ENCODE peak calls at places on chromosomes 13 and 19, in four cellular contexts. M is astrocyte of the spinal cord, V is NCI-H1105 treated with DMSO at 0.1 percent for 48 hours, P is DMS153. Y is an unnamed sample.

GRCh38 chr13:74187564-74187963 is 53.4 kb upstream of the KLF12 start:
- DNase-seq in P (no peak), M (no peak), V (no peak), Y (no peak)

GRCh38 chr19:44878119-44878865 is 12.8 kb upstream of the TOMM40 start:
- DNase-seq in M (no peak), P (no peak), V (no peak), Y (peak)

GRCh38 chr13:43872181-43872580 is 7.4 kb downstream of the CCDC122 start:
- DNase-seq in M (no peak), V (no peak), P (no peak), Y (no peak)

GRCh38 chr13:25743426-25743825 is 308.4 kb downstream of the SHISA2 start:
- DNase-seq in M (no peak), V (no peak), P (no peak), Y (no peak)

GRCh38 chr13:29801102-29801501 is 49.3 kb downstream of the UBL3 start:
- DNase-seq in V (no peak), M (no peak), P (no peak), Y (no peak)

GRCh38 chr13:35342440-35342839 is 134.0 kb downstream of the MAB21L1 start:
- DNase-seq in P (no peak), M (no peak), V (no peak), Y (no peak)

GRCh38 chr13:101307181-101307701 is 109.1 kb downstream of the NALCN start:
- DNase-seq in M (peak), V (no peak), P (no peak), Y (no peak)

GRCh38 chr13:80083516-80084085 is 257.3 kb downstream of the SPRY2 start:
- DNase-seq in P (no peak), M (peak), V (no peak), Y (no peak)

GRCh38 chr19:10864538-10864899 is 6.8 kb upstream of the CARM1 start:
- DNase-seq in P (peak), M (peak), V (peak), Y (peak)

GRCh38 chr13:24004971-24005370 is 107.7 kb upstream of the C1QTNF9B start:
- DNase-seq in V (no peak), P (no peak), M (no peak), Y (no peak)

GRCh38 chr19:55658846-55659459 is 4.1 kb downstream of the U2AF2 start:
- DNase-seq in P (no peak), M (no peak), V (no peak), Y (no peak)

GRCh38 chr13:33642374-33643065 is 175.4 kb upstream of the RFC3 start:
- DNase-seq in P (no peak), V (no peak), M (peak), Y (no peak)

GRCh38 chr19:35270381-35270811 is 1.6 kb downstream of the USF2 start:
- DNase-seq in M (no peak), P (no peak), V (no peak), Y (no peak)

GRCh38 chr19:17327068-17327653 is 7.5 kb downstream of the ANO8 start:
- DNase-seq in V (no peak), P (no peak), M (no peak), Y (no peak)

GRCh38 chr19:507286-508203 is at the start of gene TPGS1:
- DNase-seq in V (peak), M (peak), P (no peak), Y (peak)

GRCh38 chr19:49469828-49470614 is 4.0 kb upstream of the FLT3LG start:
- DNase-seq in M (no peak), V (no peak), P (no peak), Y (no peak)

GRCh38 chr19:35135389-35135909 is 590 bp upstream of the LGI4 start:
- DNase-seq in V (peak), M (peak), P (peak), Y (no peak)

GRCh38 chr19:4730740-4731171 is 7.1 kb upstream of the DPP9 start:
- DNase-seq in M (no peak), P (no peak), V (no peak), Y (no peak)

GRCh38 chr13:30832377-30832776 is 73.7 kb upstream of the MEDAG start:
- DNase-seq in P (no peak), M (no peak), V (no peak), Y (no peak)

Y was measured in breast epithelium.